ENCODE peak calls at places on chromosome 1, in ten cellular contexts. V is HEK293T; W is occipital lobe; M is amygdala; B is CD4-positive, alpha-beta T cell; K is GM06990; X is SJCRH30; H is stimulated activated CD8-positive, alpha-beta memory T cell treated with anti-CD3 and anti-CD28 coated beads, Interleukin-12 subunit alpha, Interleukin-12 subunit beta, amount 100 ng/mL, for 1 hour; O is NCI-H510A treated with DMSO at 0.1 percent for 48 hours; Y is testis. P is an unnamed sample.
A peak's percentile ranks its signal among the peaks of the same experiment; 100 is the strongest.

GRCh38 chr1:181893937-181894336 is 167.6 kb downstream of the ZNF648 start:
- DNase-seq in M (no peak), W (no peak), H (no peak), X (no peak), K (no peak), O (no peak), Y (no peak), V (no peak), B (no peak), P (no peak)

GRCh38 chr1:82090104-82090503 is 289.4 kb downstream of the ADGRL2 start:
- DNase-seq in M (no peak), B (no peak), X (no peak), H (no peak), O (no peak), V (no peak), W (no peak), Y (no peak), K (no peak), P (peak; percentile 47)

GRCh38 chr1:93814059-93814794 is 64.8 kb downstream of the DNTTIP2 start:
- DNase-seq in B (no peak), W (peak; percentile 43), K (no peak), X (peak; percentile 95), V (peak; percentile 75), O (peak; percentile 98), Y (peak; percentile 82), M (no peak), H (no peak), P (peak; percentile 94)

GRCh38 chr1:7278045-7278444 is 492.8 kb downstream of the CAMTA1 start:
- DNase-seq in X (no peak), V (no peak), M (no peak), W (no peak), H (no peak), B (no peak), Y (no peak), O (peak; percentile 98), K (no peak), P (peak; percentile 97)

GRCh38 chr1:155183775-155184221 is 10.1 kb downstream of the TRIM46 start:
- DNase-seq in W (no peak), M (no peak), B (no peak), V (no peak), Y (no peak), H (no peak), X (no peak), K (no peak), O (no peak), P (no peak)

GRCh38 chr1:179126338-179127060 is 44.6 kb downstream of the TOR3A start:
- DNase-seq in O (no peak), B (no peak), W (no peak), K (no peak), H (no peak), Y (no peak), V (no peak), X (no peak), M (no peak), P (no peak)

GRCh38 chr1:88140325-88140724 is 543.7 kb upstream of the PKN2 start:
- DNase-seq in K (no peak), O (no peak), B (no peak), Y (no peak), H (no peak), W (no peak), V (no peak), X (no peak), M (no peak), P (no peak)

GRCh38 chr1:111990026-111990877 is 784 bp upstream of the KCND3 start:
- DNase-seq in M (no peak), B (no peak), V (peak; percentile 42), K (peak; percentile 6), O (peak; percentile 24), W (peak; percentile 38), H (no peak), Y (peak; percentile 54), X (no peak), P (peak; percentile 78)

GRCh38 chr1:184082541-184082940 is 31.0 kb downstream of the TSEN15 start:
- DNase-seq in W (no peak), M (no peak), V (no peak), X (no peak), O (no peak), Y (no peak), K (no peak), H (no peak), B (no peak), P (no peak)

GRCh38 chr1:201137579-201138310 is 10.8 kb upstream of the ASCL5 start:
- DNase-seq in V (no peak), X (no peak), M (no peak), B (no peak), W (peak; percentile 78), K (no peak), H (no peak), Y (peak; percentile 36), O (no peak), P (no peak)

GRCh38 chr1:179814513-179814838 is 63.1 kb downstream of the TOR1AIP2 start:
- DNase-seq in Y (no peak), K (no peak), X (no peak), H (no peak), V (peak; percentile 83), M (no peak), O (peak; percentile 97), W (no peak), B (no peak), P (peak; percentile 95)

GRCh38 chr1:27658951-27659496 is 13.0 kb downstream of the IFI6 start:
- DNase-seq in Y (peak; percentile 39), B (no peak), W (no peak), K (peak; percentile 71), V (no peak), O (no peak), H (no peak), X (peak; percentile 81), M (no peak), P (peak; percentile 37)

GRCh38 chr1:16032388-16033100 is 10.7 kb downstream of the CLCNKA start:
- DNase-seq in X (peak; percentile 98), W (peak; percentile 23), Y (peak; percentile 87), O (peak; percentile 87), M (peak; percentile 25), V (peak; percentile 92), H (no peak), K (peak; percentile 66), B (no peak), P (peak; percentile 89)

GRCh38 chr1:181423301-181423918 is 59.9 kb upstream of the CACNA1E start:
- DNase-seq in B (peak; percentile 30), O (peak; percentile 15), M (peak; percentile 12), Y (peak; percentile 85), V (peak; percentile 70), K (no peak), W (no peak), H (peak; percentile 8), X (peak; percentile 45), P (peak; percentile 87)

GRCh38 chr1:244989813-244990212 is 125.5 kb upstream of the HNRNPU start:
- DNase-seq in X (no peak), O (no peak), B (no peak), K (no peak), M (no peak), H (no peak), V (no peak), W (no peak), Y (no peak), P (peak; percentile 47)

GRCh38 chr1:188065917-188066316 is 1237.2 kb downstream of the PLA2G4A start:
- DNase-seq in B (no peak), K (no peak), M (no peak), W (no peak), X (no peak), Y (no peak), H (no peak), O (no peak), V (no peak), P (no peak)

GRCh38 chr1:34794001-34794789 is 1.4 kb downstream of the GJA4 start:
- DNase-seq in W (no peak), Y (no peak), B (no peak), H (no peak), M (no peak), X (no peak), K (no peak), V (no peak), O (no peak), P (peak; percentile 18)

GRCh38 chr1:94305704-94306103 is 68.3 kb upstream of the ARHGAP29 start:
- DNase-seq in X (no peak), H (no peak), W (no peak), K (no peak), Y (no peak), M (no peak), O (no peak), V (no peak), B (no peak), P (no peak)

GRCh38 chr1:84541679-84542078 is 32.6 kb downstream of the CTBS start:
- DNase-seq in O (no peak), X (peak; percentile 29), M (no peak), V (no peak), K (no peak), H (no peak), Y (no peak), W (no peak), B (no peak), P (peak; percentile 37)

GRCh38 chr1:183139281-183139942 is 46.7 kb upstream of the LAMC2 start:
- DNase-seq in M (no peak), X (peak; percentile 22), H (no peak), O (no peak), W (no peak), V (no peak), Y (no peak), K (no peak), B (no peak), P (peak; percentile 92)

GRCh38 chr1:220775238-220775853 is 11.4 kb upstream of the MTARC1 start:
- DNase-seq in X (peak; percentile 47), O (no peak), M (no peak), Y (peak; percentile 70), H (peak; percentile 8), V (peak; percentile 57), B (peak; percentile 1), K (no peak), W (no peak), P (peak; percentile 61)

GRCh38 chr1:145949219-145949618 is 8.6 kb downstream of the LIX1L start:
- DNase-seq in O (no peak), B (no peak), Y (no peak), K (no peak), W (no peak), X (no peak), V (no peak), M (no peak), H (no peak), P (no peak)

GRCh38 chr1:110216844-110217444 is 6.8 kb downstream of the KCNC4 start:
- DNase-seq in K (no peak), H (no peak), X (no peak), V (no peak), W (no peak), O (no peak), B (no peak), Y (no peak), M (no peak), P (no peak)

GRCh38 chr1:118486213-118486612 is 301.2 kb upstream of the SPAG17 start:
- DNase-seq in K (no peak), B (no peak), M (no peak), W (no peak), X (peak; percentile 96), Y (no peak), O (no peak), H (no peak), V (no peak), P (peak; percentile 43)

GRCh38 chr1:165444897-165445370 is at the start of gene RXRG:
- DNase-seq in W (peak; percentile 38), Y (peak; percentile 42), K (no peak), X (peak; percentile 95), V (peak; percentile 60), O (peak; percentile 81), B (no peak), H (no peak), M (no peak), P (peak; percentile 79)

GRCh38 chr1:68116643-68117235 is 66.3 kb upstream of the DIRAS3 start:
- DNase-seq in H (peak; percentile 33), O (peak; percentile 77), Y (peak; percentile 66), B (peak; percentile 11), V (peak; percentile 66), X (peak; percentile 75), M (no peak), K (no peak), W (peak; percentile 13), P (peak; percentile 78)

GRCh38 chr1:246622035-246622652 is 55.9 kb downstream of the CNST start:
- DNase-seq in M (no peak), O (no peak), B (no peak), V (no peak), H (no peak), Y (no peak), W (no peak), K (no peak), X (no peak), P (no peak)

GRCh38 chr1:171699526-171699925 is 42.3 kb downstream of the VAMP4 start:
- DNase-seq in Y (no peak), H (no peak), O (no peak), B (no peak), X (peak; percentile 6), M (no peak), K (no peak), V (no peak), W (no peak), P (no peak)